ENCODE peak calls at places on chromosome 12, in four cellular contexts. U, N, T and Q are unnamed samples.

GRCh38 chr12:130519-130918 is 64.0 kb downstream of the IQSEC3 start:
- DNase-seq in U (no peak), N (no peak), T (no peak), Q (no peak)

GRCh38 chr12:6851153-6851920 is at the start of gene CDCA3:
- DNase-seq in U (peak), N (peak), T (peak), Q (peak)

GRCh38 chr12:105672576-105672975 is 342.1 kb downstream of the C12orf75 start:
- DNase-seq in U (peak), N (no peak), T (no peak), Q (no peak)

GRCh38 chr12:29572938-29573337 is 75.5 kb upstream of the OVCH1 start:
- DNase-seq in U (peak), N (no peak), T (no peak), Q (no peak)

GRCh38 chr12:111574797-111575443 is 24.2 kb downstream of the ATXN2 start:
- DNase-seq in U (no peak), N (no peak), T (no peak), Q (no peak)

GRCh38 chr12:118219106-118219505 is 83.2 kb downstream of the PEBP1 start:
- DNase-seq in U (no peak), N (no peak), T (no peak), Q (no peak)

GRCh38 chr12:90280564-90281058 is 572.0 kb upstream of the ATP2B1 start:
- DNase-seq in U (peak), N (peak), T (no peak), Q (no peak)

GRCh38 chr12:131369094-131369845 is 341.6 kb upstream of the SFSWAP start:
- DNase-seq in U (no peak), N (no peak), T (no peak), Q (no peak)

GRCh38 chr12:837548-837947 is 85.2 kb downstream of the WNK1 start:
- DNase-seq in U (no peak), N (no peak), T (no peak), Q (no peak)

GRCh38 chr12:78562358-78563205 is 302.0 kb upstream of the SYT1 start:
- DNase-seq in U (peak), N (peak), T (peak), Q (peak)

GRCh38 chr12:109771746-109772621 is 58.4 kb downstream of the FAM222A start:
- DNase-seq in U (no peak), N (no peak), T (no peak), Q (no peak)

GRCh38 chr12:7190268-7191055 is 976 bp downstream of the PEX5 start:
- DNase-seq in U (peak), N (peak), T (peak), Q (peak)

GRCh38 chr12:127558363-127558762 is 708.6 kb upstream of the TMEM132C start:
- DNase-seq in U (no peak), N (no peak), T (no peak), Q (no peak)

GRCh38 chr12:71755146-71755892 is 656 bp downstream of the RAB21 start:
- DNase-seq in U (peak), N (peak), T (peak), Q (peak)

GRCh38 chr12:108234155-108234554 is 105.0 kb downstream of the CMKLR1 start:
- DNase-seq in U (peak), N (no peak), T (no peak), Q (peak)

GRCh38 chr12:132453361-132454133 is 36.4 kb upstream of the FBRSL1 start:
- DNase-seq in U (no peak), N (peak), T (peak), Q (no peak)

GRCh38 chr12:57087689-57088441 is 1.0 kb upstream of the NAB2 start:
- DNase-seq in U (peak), N (peak), T (peak), Q (peak)

GRCh38 chr12:92458996-92459395 is 243.8 kb upstream of the PLEKHG7 start:
- DNase-seq in U (no peak), N (no peak), T (no peak), Q (no peak)

GRCh38 chr12:56255671-56256070 is 2.5 kb downstream of the ANKRD52 start:
- DNase-seq in U (no peak), N (no peak), T (no peak), Q (no peak)

GRCh38 chr12:56333679-56334489 is at the start of gene PAN2:
- DNase-seq in U (peak), N (peak), T (peak), Q (peak)

GRCh38 chr12:58030566-58031279 is 89.4 kb downstream of the ATP23 start:
- DNase-seq in U (no peak), N (peak), T (peak), Q (no peak)

GRCh38 chr12:116480210-116480818 is 78.9 kb upstream of the MAP1LC3B2 start:
- DNase-seq in U (no peak), N (no peak), T (no peak), Q (no peak)

GRCh38 chr12:50257226-50258166 is 25.8 kb downstream of the LIMA1 start:
- DNase-seq in U (peak), N (peak), T (no peak), Q (peak)

GRCh38 chr12:132323171-132324010 is 6.0 kb downstream of the GALNT9 start:
- DNase-seq in U (no peak), N (no peak), T (no peak), Q (no peak)

GRCh38 chr12:9702239-9702638 is 30.7 kb downstream of the CLECL1 start:
- DNase-seq in U (no peak), N (no peak), T (no peak), Q (no peak)

GRCh38 chr12:27177716-27178115 is 66.4 kb upstream of the STK38L start:
- DNase-seq in U (peak), N (peak), T (peak), Q (no peak)

GRCh38 chr12:121132601-121133481 is at the start of gene P2RX7:
- DNase-seq in U (peak), N (peak), T (peak), Q (peak)

GRCh38 chr12:49805409-49805808 is 22.8 kb downstream of the NCKAP5L start:
- DNase-seq in U (no peak), N (no peak), T (no peak), Q (no peak)

GRCh38 chr12:76866146-76866545 is 12.7 kb downstream of the CSRP2 start:
- DNase-seq in U (no peak), N (no peak), T (no peak), Q (peak)